ENCODE peak calls at places on chromosomes 6 and 20, in five cellular contexts. U, E, Q, O and X are unnamed samples.

GRCh38 chr20:17617212-17617867 is 47.5 kb downstream of the DSTN start:
- DNase-seq in U (no peak), O (peak), E (peak), Q (peak), X (peak)

GRCh38 chr6:3247255-3248146 is 11.2 kb upstream of the PSMG4 start:
- DNase-seq in U (peak), O (peak), Q (no peak), E (no peak), X (no peak)

GRCh38 chr6:34021839-34022190 is 124.1 kb downstream of the GRM4 start:
- DNase-seq in O (no peak), U (no peak), E (no peak), Q (no peak), X (no peak)

GRCh38 chr6:43627008-43627825 is 1.8 kb downstream of the GTPBP2 start:
- DNase-seq in U (peak), E (peak), Q (peak), O (peak), X (no peak)

GRCh38 chr20:57395111-57395959 is 4.1 kb downstream of the RBM38 start:
- DNase-seq in E (no peak), U (peak), Q (no peak), O (no peak), X (no peak)

GRCh38 chr6:131754715-131755567 is 44.1 kb upstream of the CTAGE9 start:
- DNase-seq in O (no peak), U (no peak), E (peak), Q (no peak), X (no peak)

GRCh38 chr6:75208564-75209431 is 2.9 kb upstream of the COL12A1 start:
- DNase-seq in Q (peak), E (peak), U (peak), O (peak), X (peak)

GRCh38 chr20:39877792-39878191 is 811.2 kb downstream of the MAFB start:
- DNase-seq in Q (no peak), U (no peak), O (no peak), E (no peak), X (no peak)

GRCh38 chr20:22285555-22285954 is 298.8 kb downstream of the FOXA2 start:
- DNase-seq in E (no peak), U (no peak), O (no peak), Q (no peak), X (no peak)

GRCh38 chr6:112416885-112417284 is 69.8 kb downstream of the RFPL4B start:
- DNase-seq in U (no peak), Q (no peak), O (no peak), E (no peak), X (no peak)

GRCh38 chr6:75528423-75528822 is 34.8 kb upstream of the FILIP1 start:
- DNase-seq in O (no peak), E (no peak), Q (no peak), U (no peak), X (no peak)

GRCh38 chr6:113635222-113635970 is 221.7 kb upstream of the MARCKS start:
- DNase-seq in Q (no peak), E (no peak), O (no peak), U (no peak), X (no peak)

GRCh38 chr20:24950836-24951525 is 1.9 kb downstream of the CST7 start:
- DNase-seq in O (no peak), U (no peak), Q (peak), E (no peak), X (peak)

GRCh38 chr6:149012040-149012545 is 265.3 kb downstream of the UST start:
- DNase-seq in E (no peak), U (peak), O (peak), Q (no peak), X (no peak)

GRCh38 chr6:35391240-35391968 is 49.0 kb downstream of the PPARD start:
- DNase-seq in U (peak), E (no peak), Q (no peak), O (no peak), X (no peak)

GRCh38 chr20:3283222-3283820 is 44.3 kb upstream of the SLC4A11 start:
- DNase-seq in E (no peak), U (no peak), Q (no peak), O (peak), X (no peak)

GRCh38 chr20:46400253-46400652 is 6.2 kb downstream of the ELMO2 start:
- DNase-seq in E (no peak), U (peak), Q (no peak), O (peak), X (no peak)

GRCh38 chr6:120514544-120514943 is 819.7 kb downstream of the TBC1D32 start:
- DNase-seq in O (no peak), Q (no peak), U (no peak), E (no peak), X (no peak)

GRCh38 chr6:144768676-144769599 is 483.8 kb downstream of the UTRN start:
- DNase-seq in O (no peak), Q (no peak), E (no peak), U (no peak), X (no peak)

GRCh38 chr20:14989891-14990290 is 652.5 kb upstream of the FLRT3 start:
- DNase-seq in O (no peak), U (no peak), Q (no peak), E (no peak), X (no peak)

GRCh38 chr6:97850458-97851218 is 567.6 kb upstream of the MMS22L start:
- DNase-seq in E (no peak), O (peak), Q (no peak), U (no peak), X (no peak)

GRCh38 chr20:23305098-23305497 is 45.5 kb upstream of the NXT1 start:
- DNase-seq in Q (no peak), E (no peak), U (no peak), O (no peak), X (no peak)

GRCh38 chr6:106555767-106556166 is 73.5 kb downstream of the RTN4IP1 start:
- DNase-seq in O (no peak), U (no peak), Q (no peak), E (no peak), X (no peak)

GRCh38 chr6:11434565-11435326 is 102.8 kb upstream of the TMEM170B start:
- DNase-seq in U (peak), Q (no peak), E (no peak), O (peak), X (no peak)

GRCh38 chr6:169692516-169692915 is 9.3 kb downstream of the WDR27 start:
- DNase-seq in U (no peak), O (no peak), E (no peak), Q (no peak), X (no peak)

GRCh38 chr20:36472656-36473071 is 68.7 kb upstream of the MYL9 start:
- DNase-seq in O (peak), E (no peak), U (no peak), Q (no peak), X (no peak)

GRCh38 chr6:107616776-107617175 is 126.9 kb downstream of the SOBP start:
- DNase-seq in E (no peak), Q (no peak), O (no peak), U (no peak), X (no peak)

GRCh38 chr6:370555-370954 is 21.0 kb upstream of the IRF4 start:
- DNase-seq in O (no peak), E (no peak), U (no peak), Q (no peak), X (no peak)

GRCh38 chr20:35232575-35232974 is 6.1 kb downstream of the MMP24 start:
- DNase-seq in Q (no peak), U (peak), E (no peak), O (no peak), X (no peak)

GRCh38 chr6:43951063-43951755 is 176.0 kb downstream of the MRPL14 start:
- DNase-seq in Q (peak), U (no peak), E (no peak), O (peak), X (no peak)

GRCh38 chr6:4560225-4561077 is 215.8 kb upstream of the CDYL start:
- DNase-seq in E (no peak), O (no peak), U (no peak), Q (no peak), X (no peak)

GRCh38 chr20:62624325-62624690 is 18.0 kb upstream of the SLCO4A1 start:
- DNase-seq in O (peak), U (no peak), E (no peak), Q (no peak), X (no peak)

GRCh38 chr20:18133962-18134361 is 3.7 kb upstream of the KAT14 start:
- DNase-seq in O (no peak), U (no peak), E (no peak), Q (no peak), X (no peak)

GRCh38 chr6:122620902-122621301 is 10.7 kb downstream of the PKIB start:
- DNase-seq in Q (no peak), E (no peak), O (no peak), U (no peak), X (no peak)

GRCh38 chr20:20215976-20216727 is 151.8 kb upstream of the INSM1 start:
- DNase-seq in E (no peak), O (no peak), U (no peak), Q (no peak), X (peak)
- TF ChIP-seq CTCF in E (no peak), O (no peak), U (no peak), Q (no peak), X (no peak)

GRCh38 chr6:100504786-100505737 is 40.3 kb upstream of the SIM1 start:
- DNase-seq in E (peak), U (peak), Q (no peak), O (peak), X (no peak)
- TF ChIP-seq CTCF in E (peak), U (peak), Q (no peak), O (no peak), X (no peak)

GRCh38 chr6:100176951-100177710 is 183.1 kb upstream of the MCHR2 start:
- DNase-seq in O (no peak), U (no peak), Q (no peak), E (no peak), X (no peak)

GRCh38 chr6:100175814-100176275 is 181.8 kb upstream of the MCHR2 start:
- DNase-seq in E (no peak), U (peak), Q (no peak), O (no peak), X (no peak)

GRCh38 chr6:100177956-100178355 is 183.9 kb upstream of the MCHR2 start:
- DNase-seq in O (no peak), Q (no peak), E (no peak), U (no peak), X (no peak)

GRCh38 chr6:100173211-100173610 is 179.2 kb upstream of the MCHR2 start:
- DNase-seq in E (no peak), O (no peak), U (no peak), Q (no peak), X (no peak)

DNA sequence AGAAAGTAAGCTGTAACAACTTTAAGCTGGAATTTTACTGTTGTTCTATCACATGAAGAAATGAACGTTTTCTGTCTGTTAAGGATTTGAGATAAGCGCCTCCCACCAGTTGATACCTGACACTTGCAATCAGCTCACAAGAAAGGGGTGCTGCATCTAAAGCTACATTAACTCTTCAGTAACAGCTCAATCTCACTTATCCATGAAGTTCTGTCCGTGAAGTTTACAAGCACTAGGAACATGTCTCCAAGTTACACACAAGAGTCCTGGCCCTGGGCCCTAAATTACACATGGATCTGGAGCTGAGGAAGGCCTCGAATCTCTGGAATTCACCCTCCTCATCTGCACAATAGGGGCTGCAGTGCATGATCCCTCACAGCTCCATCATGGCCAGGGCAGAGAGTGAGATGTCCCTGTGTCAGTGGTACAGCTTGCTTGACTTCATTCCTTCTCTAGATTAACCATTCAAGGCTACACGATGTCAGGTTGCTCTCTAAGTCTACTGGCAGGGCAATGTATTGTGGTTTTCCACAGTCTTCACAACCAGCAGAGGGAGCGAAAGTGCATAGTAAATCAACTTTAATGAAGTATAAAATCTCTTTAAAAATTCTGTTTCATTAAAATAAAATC is 182.4 kb upstream of the MCHR2 start:
- DNase-seq in Q (no peak), E (no peak), O (peak), U (peak), X (no peak)
- TF ChIP-seq CTCF in Q (no peak), E (peak), O (peak), U (peak), X (no peak)

GRCh38 chr6:56019973-56020372 is 144.6 kb upstream of the BMP5 start:
- DNase-seq in Q (no peak), O (no peak), E (no peak), U (no peak), X (no peak)
- TF ChIP-seq CTCF in Q (no peak), O (no peak), E (no peak), U (no peak), X (no peak)